ENCODE peak calls at places on chromosomes 5 and 9, in seven cellular contexts. W, D, E, P, M, O and B are unnamed samples. For H3K9me3, the result is how much of the 10 kb centered on the place peaks cover.

GRCh38 chr5:113390224-113390623 is 44.6 kb downstream of the TSSK1B start:
- ATAC-seq in E (no peak), O (no peak), P (no peak), M (no peak), D (no peak), W (no peak), B (no peak)

GRCh38 chr9:121321039-121321503 is 49.0 kb downstream of the STOM start:
- ATAC-seq in D (no peak), M (no peak), P (no peak), O (no peak), E (no peak), W (no peak), B (no peak)

GRCh38 chr5:1131726-1132125 is 19.9 kb upstream of the SLC12A7 start:
- ATAC-seq in W (no peak), O (no peak), E (no peak), D (no peak), P (no peak), M (no peak), B (no peak)

GRCh38 chr5:108366500-108366899 is 15.4 kb downstream of the FBXL17 start:
- ATAC-seq in O (no peak), P (no peak), E (peak), W (no peak), M (no peak), D (no peak), B (no peak)

GRCh38 chr5:1524481-1524798 is 680 bp upstream of the LPCAT1 start:
- ATAC-seq in P (peak), D (no peak), M (peak), W (peak), O (no peak), E (peak), B (peak)

GRCh38 chr5:73856972-73857371 is 231.0 kb downstream of the ARHGEF28 start:
- ATAC-seq in M (no peak), W (no peak), O (no peak), P (no peak), E (no peak), D (no peak), B (no peak)

GRCh38 chr5:54895816-54896341 is 89.5 kb downstream of the ESM1 start:
- ATAC-seq in P (no peak), D (peak), O (peak), W (peak), M (peak), E (peak), B (peak)

GRCh38 chr9:125997510-125997823 is 250.3 kb downstream of the PBX3 start:
- ATAC-seq in O (no peak), M (no peak), W (no peak), E (no peak), D (no peak), P (no peak), B (no peak)

GRCh38 chr5:10536931-10537579 is 26.8 kb upstream of the ANKRD33B start:
- ATAC-seq in M (no peak), O (no peak), E (peak), P (peak), D (no peak), W (peak), B (no peak)

GRCh38 chr5:40623480-40624420 is 56.0 kb upstream of the PTGER4 start:
- ATAC-seq in M (no peak), O (no peak), D (no peak), P (no peak), W (no peak), E (no peak), B (no peak)

GRCh38 chr5:78475370-78475769 is 115.0 kb downstream of the SCAMP1 start:
- ATAC-seq in D (no peak), E (no peak), W (no peak), M (no peak), O (no peak), P (no peak), B (no peak)

GRCh38 chr9:133054194-133054890 is 7.4 kb upstream of the CEL start:
- ATAC-seq in P (no peak), W (no peak), E (no peak), M (no peak), D (no peak), O (no peak), B (no peak)

GRCh38 chr5:57042524-57042931 is 90.6 kb upstream of the MIER3 start:
- ATAC-seq in E (peak), P (no peak), O (no peak), M (no peak), D (no peak), W (no peak), B (no peak)

GRCh38 chr9:15390200-15390599 is 32.5 kb upstream of the SNAPC3 start:
- ATAC-seq in P (no peak), E (no peak), M (no peak), D (no peak), O (no peak), W (no peak), B (no peak)

GRCh38 chr9:35060548-35061207 is 11.7 kb downstream of the VCP start:
- ATAC-seq in P (no peak), D (no peak), E (no peak), W (no peak), M (no peak), O (no peak), B (no peak)

GRCh38 chr9:42275141-42275540 is 91.7 kb downstream of the SPATA31A6 start:
- ATAC-seq in M (no peak), D (no peak), P (no peak), O (no peak), E (no peak), W (no peak), B (no peak)

GRCh38 chr9:30995951-30996738 is 1388.3 kb upstream of the ACO1 start:
- ATAC-seq in P (no peak), O (no peak), W (no peak), M (no peak), D (no peak), E (no peak), B (no peak)

GRCh38 chr9:81656004-81656403 is 33.3 kb downstream of the TLE1 start:
- ATAC-seq in O (no peak), E (no peak), W (peak), D (no peak), M (peak), P (no peak), B (peak)

GRCh38 chr5:132478498-132478855 is 12.1 kb downstream of the IRF1 start:
- ATAC-seq in M (no peak), W (peak), P (no peak), O (no peak), D (no peak), E (no peak), B (no peak)

GRCh38 chr5:125894383-125894782 is 528.8 kb upstream of the GRAMD2B start:
- ATAC-seq in O (no peak), M (no peak), E (no peak), W (no peak), D (no peak), P (no peak), B (no peak)
- TF ChIP-seq POLR2AphosphoS5 in O (no peak), M (no peak), E (no peak), W (no peak), D (no peak), P (no peak), B (no peak)

GRCh38 chr9:101458955-101459631 is 23.5 kb upstream of the ALDOB start:
- ATAC-seq in M (peak), O (peak), W (peak), P (peak), E (peak), D (peak), B (peak)
- H3K9me3 ChIP-seq in M (under half), O (under half), W (under half), P (under half), E (under half), D (under half), B (under half)

DNA sequence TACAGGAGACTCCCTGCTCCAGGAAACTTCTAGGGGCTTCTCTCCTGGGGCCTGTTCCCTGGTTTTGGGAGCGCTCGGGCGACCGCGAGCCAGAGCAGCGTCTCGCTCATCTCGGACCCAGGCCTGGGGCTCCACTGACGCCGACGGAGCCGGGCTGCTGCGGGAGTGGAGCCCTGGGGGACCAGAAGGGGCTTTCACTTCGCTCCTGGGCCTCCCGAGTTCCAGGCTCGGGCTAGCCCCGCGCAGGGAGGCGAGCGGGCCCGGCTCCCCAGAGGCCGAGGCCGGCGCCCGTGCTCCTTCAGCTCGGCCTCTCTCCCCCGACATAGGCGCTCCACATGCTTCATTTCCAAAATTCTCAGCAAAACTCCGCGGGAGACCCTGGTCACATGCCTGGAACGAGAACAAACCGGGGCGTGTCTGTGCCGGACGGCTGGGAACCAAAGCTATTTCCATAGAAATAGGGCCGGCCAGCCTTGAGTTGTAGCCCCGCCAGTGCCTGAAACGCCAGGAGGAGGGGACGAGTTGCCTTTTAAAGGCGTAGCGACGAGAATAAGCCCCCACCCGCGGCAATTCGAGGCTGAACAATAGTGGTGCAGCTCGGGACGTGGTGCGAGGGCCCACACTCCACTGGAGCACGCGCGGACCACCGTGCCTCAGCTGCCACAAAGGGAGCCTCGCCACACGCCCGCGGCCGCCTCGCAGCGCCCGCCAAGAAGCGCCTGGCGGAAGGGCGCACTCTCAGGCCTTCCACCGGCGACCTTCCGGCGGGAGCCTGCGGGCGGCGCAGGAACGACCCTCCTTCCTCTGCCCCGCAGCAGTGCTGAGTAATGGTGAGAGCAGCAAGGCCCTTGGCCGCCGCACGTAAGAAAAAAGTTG is 1.1 kb upstream of the G3BP1 start:
- ATAC-seq in W (peak), D (peak), M (peak), O (peak), P (peak), E (peak), B (peak)
- TF ChIP-seq POLR2AphosphoS5 in W (no peak), D (no peak), M (no peak), O (no peak), P (peak), E (no peak), B (no peak)

DNA sequence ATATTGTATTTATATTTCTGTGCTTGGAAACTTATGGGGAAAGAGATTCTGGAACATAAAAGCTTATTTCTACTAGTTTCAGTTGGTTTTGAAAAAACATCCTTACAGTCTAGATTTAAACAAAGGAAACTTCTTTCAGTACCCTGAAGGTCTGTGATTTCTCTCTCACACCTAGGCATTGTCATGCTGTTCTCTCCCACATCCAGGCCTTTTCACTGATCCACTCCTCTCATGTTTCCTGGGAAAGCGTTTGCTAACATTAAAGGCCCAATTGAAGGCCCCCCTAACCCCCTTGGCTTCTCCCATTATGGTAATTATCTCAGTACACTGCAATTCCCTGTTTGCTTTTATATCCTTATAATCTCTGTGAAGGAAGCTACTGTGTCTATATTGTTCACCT is 856 bp upstream of the PCDHGA3 start:
- ATAC-seq in D (no peak), M (no peak), E (no peak), P (no peak), O (no peak), W (no peak), B (no peak)
- H3K9me3 ChIP-seq in D (under half), M (under half), E (under half), P (under half), O (under half), W (half or more), B (under half)

GRCh38 chr5:53366245-53366644 is 114.2 kb upstream of the FST start:
- ATAC-seq in E (no peak), D (no peak), O (no peak), M (no peak), P (no peak), W (no peak), B (no peak)
- TF ChIP-seq POLR2AphosphoS5 in E (no peak), D (no peak), O (no peak), M (no peak), P (no peak), W (no peak), B (no peak)

DNA sequence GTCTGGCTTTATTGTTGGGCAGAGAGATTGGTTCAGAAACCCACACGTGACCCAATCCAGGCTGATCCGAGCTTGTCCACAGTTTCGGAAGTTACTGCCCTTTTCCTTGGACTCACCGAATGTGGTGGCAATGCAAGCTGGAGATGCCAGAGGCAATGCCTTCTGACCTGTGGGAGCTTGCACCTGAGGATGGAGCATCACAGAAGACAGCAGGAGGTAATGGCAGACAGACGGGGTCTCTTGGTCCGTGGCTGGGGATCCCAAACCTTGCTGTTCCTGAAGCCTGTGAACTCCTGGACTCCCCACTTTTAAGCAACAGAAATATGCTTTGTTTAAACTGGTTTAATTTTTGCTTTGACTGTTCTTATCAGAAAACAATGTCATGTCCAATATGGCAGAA is 265.2 kb upstream of the IRX1 start:
- ATAC-seq in D (no peak), M (no peak), P (no peak), O (no peak), W (no peak), E (no peak), B (no peak)
- H3K9me3 ChIP-seq in D (under half), M (under half), P (under half), O (under half), W (under half), E (under half), B (under half)